ENCODE peak calls at places on chromosomes 16 and 17, in seven cellular contexts. B is fibroblast of pulmonary artery, L is OCI-LY7, S is epithelial cell of proximal tubule, N is thoracic aorta, I is left ventricle myocardium inferior, F is AG04450. M is an unnamed sample.

GRCh38 chr17:57968456-57968855 is 13.2 kb upstream of the CUEDC1 start:
- DNase-seq in B (no peak), L (no peak), S (no peak), N (no peak), I (no peak), F (no peak), M (no peak)

GRCh38 chr16:65294154-65294553 is 172.3 kb upstream of the CDH11 start:
- DNase-seq in B (no peak), L (no peak), S (no peak), N (no peak), I (no peak), F (no peak), M (no peak)

GRCh38 chr17:21213491-21214014 is 408 bp downstream of the TMEM11 start:
- DNase-seq in B (peak), L (peak), S (no peak), N (no peak), I (no peak), F (no peak), M (no peak)

GRCh38 chr16:84303516-84303915 is 8.8 kb downstream of the WFDC1 start:
- DNase-seq in B (no peak), L (no peak), S (no peak), N (no peak), I (no peak), F (no peak), M (no peak)

GRCh38 chr17:29880031-29880430 is 50.0 kb downstream of the SSH2 start:
- DNase-seq in B (no peak), L (no peak), S (no peak), N (no peak), I (no peak), F (no peak), M (no peak)

GRCh38 chr17:29089601-29090044 is 46.7 kb downstream of the PIPOX start:
- DNase-seq in B (no peak), L (no peak), S (no peak), N (no peak), I (peak), F (no peak), M (no peak)

GRCh38 chr17:65314212-65314611 is 177.0 kb downstream of the RGS9 start:
- DNase-seq in B (no peak), L (no peak), S (no peak), N (no peak), I (no peak), F (no peak), M (no peak)

GRCh38 chr17:2780256-2780655 is 16.0 kb upstream of the RAP1GAP2 start:
- DNase-seq in B (no peak), L (no peak), S (no peak), N (no peak), I (no peak), F (no peak), M (no peak)

GRCh38 chr17:62821213-62822079 is 13.3 kb upstream of the MARCHF10 start:
- DNase-seq in B (peak), L (no peak), S (no peak), N (no peak), I (no peak), F (no peak), M (no peak)

GRCh38 chr16:85917959-85918358 is 19.0 kb downstream of the IRF8 start:
- DNase-seq in B (no peak), L (no peak), S (peak), N (no peak), I (no peak), F (no peak), M (peak)

GRCh38 chr16:27102701-27103575 is 36.2 kb downstream of the C16orf82 start:
- DNase-seq in B (no peak), L (no peak), S (no peak), N (no peak), I (no peak), F (no peak), M (no peak)

GRCh38 chr17:55327225-55328088 is 62.7 kb downstream of the HLF start:
- DNase-seq in B (no peak), L (no peak), S (no peak), N (no peak), I (no peak), F (no peak), M (no peak)

GRCh38 chr17:17659340-17659739 is 21.9 kb upstream of the RAI1 start:
- DNase-seq in B (no peak), L (no peak), S (no peak), N (no peak), I (no peak), F (no peak), M (no peak)

GRCh38 chr17:17664073-17664470 is 17.2 kb upstream of the RAI1 start:
- DNase-seq in B (no peak), L (no peak), S (no peak), N (no peak), I (no peak), F (no peak), M (no peak)

GRCh38 chr17:17663160-17664072 is 17.8 kb upstream of the RAI1 start:
- DNase-seq in B (peak), L (peak), S (peak), N (peak), I (peak), F (peak), M (peak)

GRCh38 chr17:17661134-17661533 is 20.1 kb upstream of the RAI1 start:
- DNase-seq in B (no peak), L (no peak), S (no peak), N (no peak), I (no peak), F (no peak), M (no peak)

GRCh38 chr17:17661834-17662233 is 19.4 kb upstream of the RAI1 start:
- DNase-seq in B (no peak), L (no peak), S (no peak), N (no peak), I (no peak), F (no peak), M (no peak)
- TF ChIP-seq CTCF in B (peak), L (peak), S (peak), N (no peak), I (no peak), F (peak), M (peak)

GRCh38 chr16:4481526-4481925 is 5.3 kb downstream of the HMOX2 start:
- DNase-seq in B (no peak), L (no peak), S (no peak), N (no peak), I (no peak), F (no peak), M (no peak)

GRCh38 chr16:4474192-4474961 is at the start of gene NMRAL1:
- DNase-seq in B (peak), L (peak), S (no peak), N (peak), I (peak), F (no peak), M (peak)

GRCh38 chr16:4475880-4476790 is at the start of gene HMOX2:
- DNase-seq in B (peak), L (peak), S (no peak), N (peak), I (peak), F (no peak), M (peak)

GRCh38 chr16:4481965-4482364 is 5.8 kb downstream of the HMOX2 start:
- DNase-seq in B (no peak), L (no peak), S (no peak), N (no peak), I (no peak), F (no peak), M (no peak)

DNA sequence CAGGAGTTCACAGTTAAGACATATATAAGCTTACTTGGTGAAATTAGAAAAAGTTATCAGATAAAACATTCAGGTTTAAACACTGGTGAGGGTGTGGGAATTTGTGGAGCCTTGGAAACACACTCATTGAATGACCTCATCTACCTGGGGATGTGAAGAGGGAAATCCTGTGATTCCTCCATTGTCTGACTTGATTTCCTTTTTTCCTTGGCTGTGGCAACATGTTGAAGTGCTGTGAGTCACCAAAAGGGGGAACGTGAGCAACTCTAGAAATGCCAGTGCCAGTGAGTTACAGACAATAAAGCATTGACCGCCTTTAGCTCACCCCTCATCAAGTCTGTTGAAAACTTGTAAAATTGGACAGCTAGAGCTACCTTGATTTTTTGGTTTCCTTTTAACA is 1.8 kb downstream of the HMOX2 start:
- DNase-seq in B (peak), L (peak), S (peak), N (no peak), I (no peak), F (no peak), M (no peak)
- TF ChIP-seq CTCF in B (peak), L (peak), S (peak), N (no peak), I (peak), F (peak), M (no peak)

GRCh38 chr16:787978-788398 is at the start of gene RPUSD1:
- DNase-seq in B (no peak), L (no peak), S (no peak), N (no peak), I (peak), F (no peak), M (no peak)
- TF ChIP-seq CTCF in B (no peak), L (no peak), S (no peak), N (no peak), I (peak), F (no peak), M (no peak)

DNA sequence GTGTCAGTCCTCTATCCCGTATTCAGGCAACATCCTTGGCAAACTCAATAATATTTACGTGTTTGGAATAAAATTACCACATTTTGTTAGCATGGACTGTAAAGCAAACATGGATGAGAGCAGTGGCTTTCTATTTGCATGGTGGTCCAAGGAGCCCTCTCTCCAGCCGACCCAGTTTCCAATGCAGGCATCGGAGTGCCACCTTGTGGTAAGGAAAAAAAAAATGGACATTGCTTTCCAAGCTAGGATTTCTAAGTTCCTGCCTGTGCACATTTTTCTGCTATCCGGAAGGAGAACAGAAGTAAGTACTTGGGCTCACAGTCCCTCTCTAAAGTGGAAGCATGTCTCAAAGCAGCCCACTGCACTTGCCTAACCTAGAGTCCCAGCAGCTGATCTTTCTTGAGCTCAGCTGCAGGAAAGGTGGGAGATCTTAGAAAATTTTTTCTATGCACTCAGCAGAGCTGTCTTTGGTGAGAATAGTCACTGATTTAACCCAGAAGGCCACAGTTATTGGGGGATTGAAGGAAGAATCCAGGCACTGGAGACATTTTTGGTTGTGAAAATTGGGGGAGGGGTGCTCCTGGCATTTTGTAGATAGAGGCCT is 46.0 kb upstream of the ERCC4 start:
- DNase-seq in B (peak), L (peak), S (no peak), N (no peak), I (no peak), F (no peak), M (no peak)
- TF ChIP-seq CTCF in B (peak), L (peak), S (peak), N (peak), I (peak), F (peak), M (peak)

GRCh38 chr17:81121841-81122733 is 43.2 kb upstream of the PVALEF start:
- DNase-seq in B (no peak), L (no peak), S (no peak), N (no peak), I (no peak), F (no peak), M (no peak)
- TF ChIP-seq CTCF in B (no peak), L (no peak), S (no peak), N (no peak), I (no peak), F (no peak), M (no peak)

GRCh38 chr17:43171761-43172487 is 910 bp downstream of the NBR1 start:
- DNase-seq in B (peak), L (peak), S (peak), N (no peak), I (no peak), F (peak), M (no peak)
- TF ChIP-seq CTCF in B (peak), L (peak), S (peak), N (no peak), I (peak), F (peak), M (peak)

GRCh38 chr17:40218740-40219072 is 398 bp upstream of the WIPF2 start:
- DNase-seq in B (peak), L (peak), S (peak), N (peak), I (peak), F (no peak), M (peak)

GRCh38 chr17:40225151-40225550 is 6.0 kb downstream of the WIPF2 start:
- DNase-seq in B (no peak), L (no peak), S (no peak), N (no peak), I (no peak), F (no peak), M (no peak)

GRCh38 chr17:40218006-40218739 is 931 bp upstream of the WIPF2 start:
- DNase-seq in B (no peak), L (no peak), S (no peak), N (no peak), I (no peak), F (no peak), M (no peak)

GRCh38 chr17:40224707-40225092 is 5.6 kb downstream of the WIPF2 start:
- DNase-seq in B (peak), L (no peak), S (no peak), N (peak), I (no peak), F (no peak), M (no peak)

DNA sequence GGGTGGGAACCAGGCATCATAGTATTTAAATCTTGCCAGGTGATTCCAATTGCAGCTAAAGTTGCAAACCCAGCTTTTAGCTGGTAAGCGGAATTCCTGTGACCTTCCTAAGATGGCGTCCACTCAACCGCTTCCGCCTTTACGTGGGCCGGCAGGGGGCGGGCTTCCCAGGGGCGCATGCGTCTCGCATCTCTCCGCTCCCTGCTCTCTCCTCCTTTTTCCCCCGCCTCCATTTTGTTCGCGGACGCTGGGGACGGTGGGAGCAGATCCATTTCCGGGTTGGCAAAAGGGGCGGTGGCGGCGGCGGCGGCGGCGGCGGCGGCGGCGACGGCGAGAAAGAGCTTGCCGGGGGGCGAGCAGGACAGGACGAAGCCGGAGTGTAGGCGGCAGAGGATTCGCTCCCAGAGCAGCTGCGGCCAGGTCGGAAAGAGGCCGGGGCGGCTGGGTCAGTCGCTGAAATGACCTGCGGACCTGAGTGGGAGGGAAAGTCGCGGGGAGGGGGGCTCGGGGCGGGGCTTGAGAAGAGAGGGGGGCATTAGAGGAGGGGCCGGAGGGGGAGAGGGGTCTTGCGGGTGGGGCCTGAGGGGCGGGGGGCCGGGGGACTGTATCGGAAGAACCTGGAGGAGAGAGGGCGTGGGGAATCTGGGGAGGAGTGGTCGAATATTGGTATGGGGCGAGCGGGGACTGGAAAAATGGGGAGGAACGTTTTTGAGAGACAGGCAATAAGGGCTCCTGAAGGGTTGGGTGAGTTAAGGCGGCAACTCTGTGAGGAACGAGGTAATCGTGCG is at the start of gene WIPF2:
- DNase-seq in B (peak), L (peak), S (peak), N (peak), I (peak), F (peak), M (peak)
- TF ChIP-seq CTCF in B (peak), L (peak), S (peak), N (peak), I (peak), F (peak), M (peak)

GRCh38 chr16:56824335-56824734 is 40.7 kb upstream of the SLC12A3 start:
- DNase-seq in B (no peak), L (peak), S (no peak), N (no peak), I (peak), F (no peak), M (no peak)
- TF ChIP-seq CTCF in B (peak), L (peak), S (peak), N (no peak), I (peak), F (peak), M (no peak)